ENCODE peak calls at places on chromosomes 12 and 14, in nine cellular contexts. One of them, this sample, is unnamed.

GRCh38 chr12:14995583-14996425 is 23.0 kb downstream of the PDE6H start:
- DNase-seq in NCI-H460: peak; percentile 42
- DNase-seq in foreskin fibroblast: peak; percentile 28
- DNase-seq in 8988T: no peak
- DNase-seq in right lobe of liver: no peak
- DNase-seq in HuH-7: no peak
- DNase-seq in stimulated activated effector memory CD8-positive, alpha-beta T cell treated with anti-CD3 and anti-CD28 coated beads, Interleukin-12 subunit alpha, Interleukin-12 subunit beta, amount 100 ng/mL, for 72 hours: no peak
- DNase-seq in heart right ventricle: no peak
- DNase-seq in stimulated activated naive CD8-positive, alpha-beta T cell treated with anti-CD3 and anti-CD28 coated beads, Interleukin-15, amount 100 ng/mL, for 72 hours: no peak
- DNase-seq in this sample: peak; percentile 81

GRCh38 chr12:2054091-2055018 is 1.6 kb downstream of the CACNA1C start:
- DNase-seq in NCI-H460: no peak
- DNase-seq in foreskin fibroblast: no peak
- DNase-seq in 8988T: no peak
- DNase-seq in right lobe of liver: no peak
- DNase-seq in HuH-7: no peak
- DNase-seq in stimulated activated effector memory CD8-positive, alpha-beta T cell treated with anti-CD3 and anti-CD28 coated beads, Interleukin-12 subunit alpha, Interleukin-12 subunit beta, amount 100 ng/mL, for 72 hours: no peak
- DNase-seq in heart right ventricle: no peak
- DNase-seq in stimulated activated naive CD8-positive, alpha-beta T cell treated with anti-CD3 and anti-CD28 coated beads, Interleukin-15, amount 100 ng/mL, for 72 hours: no peak
- DNase-seq in this sample: no peak

GRCh38 chr12:113996026-113996425 is 29.9 kb upstream of the RBM19 start:
- DNase-seq in NCI-H460: no peak
- DNase-seq in foreskin fibroblast: no peak
- DNase-seq in 8988T: no peak
- DNase-seq in right lobe of liver: no peak
- DNase-seq in HuH-7: peak; percentile 12
- DNase-seq in stimulated activated effector memory CD8-positive, alpha-beta T cell treated with anti-CD3 and anti-CD28 coated beads, Interleukin-12 subunit alpha, Interleukin-12 subunit beta, amount 100 ng/mL, for 72 hours: no peak
- DNase-seq in heart right ventricle: no peak
- DNase-seq in stimulated activated naive CD8-positive, alpha-beta T cell treated with anti-CD3 and anti-CD28 coated beads, Interleukin-15, amount 100 ng/mL, for 72 hours: no peak
- DNase-seq in this sample: no peak

GRCh38 chr12:52884526-52885293 is 20.2 kb downstream of the KRT8 start:
- DNase-seq in NCI-H460: peak; percentile 73
- DNase-seq in foreskin fibroblast: no peak
- DNase-seq in 8988T: no peak
- DNase-seq in right lobe of liver: peak; percentile 87
- DNase-seq in HuH-7: peak; percentile 87
- DNase-seq in stimulated activated effector memory CD8-positive, alpha-beta T cell treated with anti-CD3 and anti-CD28 coated beads, Interleukin-12 subunit alpha, Interleukin-12 subunit beta, amount 100 ng/mL, for 72 hours: peak; percentile 91
- DNase-seq in heart right ventricle: peak; percentile 73
- DNase-seq in stimulated activated naive CD8-positive, alpha-beta T cell treated with anti-CD3 and anti-CD28 coated beads, Interleukin-15, amount 100 ng/mL, for 72 hours: peak; percentile 83
- DNase-seq in this sample: peak; percentile 66

GRCh38 chr14:29310757-29311156 is 544.2 kb downstream of the FOXG1 start:
- DNase-seq in NCI-H460: no peak
- DNase-seq in foreskin fibroblast: peak; percentile 75
- DNase-seq in 8988T: no peak
- DNase-seq in right lobe of liver: no peak
- DNase-seq in HuH-7: no peak
- DNase-seq in stimulated activated effector memory CD8-positive, alpha-beta T cell treated with anti-CD3 and anti-CD28 coated beads, Interleukin-12 subunit alpha, Interleukin-12 subunit beta, amount 100 ng/mL, for 72 hours: no peak
- DNase-seq in heart right ventricle: no peak
- DNase-seq in stimulated activated naive CD8-positive, alpha-beta T cell treated with anti-CD3 and anti-CD28 coated beads, Interleukin-15, amount 100 ng/mL, for 72 hours: no peak
- DNase-seq in this sample: no peak

GRCh38 chr12:69896653-69897381 is 71.8 kb downstream of the MYRFL start:
- DNase-seq in NCI-H460: no peak
- DNase-seq in foreskin fibroblast: no peak
- DNase-seq in 8988T: no peak
- DNase-seq in right lobe of liver: no peak
- DNase-seq in HuH-7: no peak
- DNase-seq in stimulated activated effector memory CD8-positive, alpha-beta T cell treated with anti-CD3 and anti-CD28 coated beads, Interleukin-12 subunit alpha, Interleukin-12 subunit beta, amount 100 ng/mL, for 72 hours: no peak
- DNase-seq in heart right ventricle: no peak
- DNase-seq in stimulated activated naive CD8-positive, alpha-beta T cell treated with anti-CD3 and anti-CD28 coated beads, Interleukin-15, amount 100 ng/mL, for 72 hours: no peak
- DNase-seq in this sample: no peak

GRCh38 chr12:131397493-131398181 is 313.3 kb upstream of the SFSWAP start:
- DNase-seq in NCI-H460: no peak
- DNase-seq in foreskin fibroblast: no peak
- DNase-seq in 8988T: no peak
- DNase-seq in right lobe of liver: no peak
- DNase-seq in HuH-7: no peak
- DNase-seq in stimulated activated effector memory CD8-positive, alpha-beta T cell treated with anti-CD3 and anti-CD28 coated beads, Interleukin-12 subunit alpha, Interleukin-12 subunit beta, amount 100 ng/mL, for 72 hours: no peak
- DNase-seq in heart right ventricle: no peak
- DNase-seq in stimulated activated naive CD8-positive, alpha-beta T cell treated with anti-CD3 and anti-CD28 coated beads, Interleukin-15, amount 100 ng/mL, for 72 hours: no peak
- DNase-seq in this sample: peak; percentile 33

GRCh38 chr12:2205961-2206360 is 153.2 kb downstream of the CACNA1C start:
- DNase-seq in NCI-H460: no peak
- DNase-seq in foreskin fibroblast: no peak
- DNase-seq in 8988T: no peak
- DNase-seq in right lobe of liver: no peak
- DNase-seq in HuH-7: no peak
- DNase-seq in stimulated activated effector memory CD8-positive, alpha-beta T cell treated with anti-CD3 and anti-CD28 coated beads, Interleukin-12 subunit alpha, Interleukin-12 subunit beta, amount 100 ng/mL, for 72 hours: no peak
- DNase-seq in heart right ventricle: no peak
- DNase-seq in stimulated activated naive CD8-positive, alpha-beta T cell treated with anti-CD3 and anti-CD28 coated beads, Interleukin-15, amount 100 ng/mL, for 72 hours: no peak
- DNase-seq in this sample: no peak

This sample was measured in OCI-LY7.